ENCODE peak calls at places on chromosome 12, in seven cellular contexts. One of them, this sample, is unnamed.

GRCh38 chr12:116933101-116933500 is 22.4 kb downstream of the FBXW8 start:
- DNase-seq in astrocyte of the spinal cord: no peak
- DNase-seq in ELF-1: no peak
- DNase-seq in activated naive CD4-positive, alpha-beta T cell: no peak
- DNase-seq in ELR: no peak
- DNase-seq in cerebellar cortex: peak
- DNase-seq in T-helper 1 cell: no peak
- DNase-seq in this sample: peak

GRCh38 chr12:24625103-24625502 is 323.8 kb downstream of the BCAT1 start:
- DNase-seq in astrocyte of the spinal cord: no peak
- DNase-seq in ELF-1: peak
- DNase-seq in activated naive CD4-positive, alpha-beta T cell: no peak
- DNase-seq in ELR: no peak
- DNase-seq in cerebellar cortex: no peak
- DNase-seq in T-helper 1 cell: no peak
- DNase-seq in this sample: no peak

GRCh38 chr12:56158926-56159461 is 835 bp downstream of the MYL6 start:
- DNase-seq in astrocyte of the spinal cord: peak
- DNase-seq in ELF-1: peak
- DNase-seq in activated naive CD4-positive, alpha-beta T cell: no peak
- DNase-seq in ELR: peak
- DNase-seq in cerebellar cortex: peak
- DNase-seq in T-helper 1 cell: no peak
- DNase-seq in this sample: peak

GRCh38 chr12:45989277-45989856 is 1.0 kb downstream of the SCAF11 start:
- DNase-seq in astrocyte of the spinal cord: no peak
- DNase-seq in ELF-1: no peak
- DNase-seq in activated naive CD4-positive, alpha-beta T cell: no peak
- DNase-seq in ELR: peak
- DNase-seq in cerebellar cortex: peak
- DNase-seq in T-helper 1 cell: no peak
- DNase-seq in this sample: peak

GRCh38 chr12:15982471-15982870 is 71.3 kb downstream of the DERA start:
- DNase-seq in astrocyte of the spinal cord: peak
- DNase-seq in ELF-1: no peak
- DNase-seq in activated naive CD4-positive, alpha-beta T cell: no peak
- DNase-seq in ELR: peak
- DNase-seq in cerebellar cortex: peak
- DNase-seq in T-helper 1 cell: no peak
- DNase-seq in this sample: peak

GRCh38 chr12:76611533-76611932 is 52.0 kb upstream of the OSBPL8 start:
- DNase-seq in astrocyte of the spinal cord: peak
- DNase-seq in ELF-1: no peak
- DNase-seq in activated naive CD4-positive, alpha-beta T cell: no peak
- DNase-seq in ELR: peak
- DNase-seq in cerebellar cortex: no peak
- DNase-seq in T-helper 1 cell: no peak
- DNase-seq in this sample: no peak

GRCh38 chr12:19639781-19640180 is 200.5 kb downstream of the AEBP2 start:
- DNase-seq in astrocyte of the spinal cord: no peak
- DNase-seq in ELF-1: no peak
- DNase-seq in activated naive CD4-positive, alpha-beta T cell: no peak
- DNase-seq in ELR: no peak
- DNase-seq in cerebellar cortex: peak
- DNase-seq in T-helper 1 cell: no peak
- DNase-seq in this sample: peak

GRCh38 chr12:76879710-76880025 is 849 bp upstream of the CSRP2 start:
- DNase-seq in astrocyte of the spinal cord: no peak
- DNase-seq in ELF-1: no peak
- DNase-seq in activated naive CD4-positive, alpha-beta T cell: no peak
- DNase-seq in ELR: no peak
- DNase-seq in cerebellar cortex: no peak
- DNase-seq in T-helper 1 cell: no peak
- DNase-seq in this sample: no peak

GRCh38 chr12:125734137-125734536 is 668.9 kb downstream of the AACS start:
- DNase-seq in astrocyte of the spinal cord: no peak
- DNase-seq in ELF-1: no peak
- DNase-seq in activated naive CD4-positive, alpha-beta T cell: no peak
- DNase-seq in ELR: no peak
- DNase-seq in cerebellar cortex: no peak
- DNase-seq in T-helper 1 cell: no peak
- DNase-seq in this sample: no peak

GRCh38 chr12:2129076-2129475 is 76.3 kb downstream of the CACNA1C start:
- DNase-seq in astrocyte of the spinal cord: peak
- DNase-seq in ELF-1: no peak
- DNase-seq in activated naive CD4-positive, alpha-beta T cell: no peak
- DNase-seq in ELR: peak
- DNase-seq in cerebellar cortex: no peak
- DNase-seq in T-helper 1 cell: no peak
- DNase-seq in this sample: no peak

GRCh38 chr12:60173213-60174170 is 577.7 kb downstream of the SLC16A7 start:
- DNase-seq in astrocyte of the spinal cord: no peak
- DNase-seq in ELF-1: no peak
- DNase-seq in activated naive CD4-positive, alpha-beta T cell: no peak
- DNase-seq in ELR: no peak
- DNase-seq in cerebellar cortex: no peak
- DNase-seq in T-helper 1 cell: no peak
- DNase-seq in this sample: no peak

GRCh38 chr12:11763760-11764520 is 114.5 kb downstream of the ETV6 start:
- DNase-seq in astrocyte of the spinal cord: peak
- DNase-seq in ELF-1: no peak
- DNase-seq in activated naive CD4-positive, alpha-beta T cell: no peak
- DNase-seq in ELR: peak
- DNase-seq in cerebellar cortex: no peak
- DNase-seq in T-helper 1 cell: no peak
- DNase-seq in this sample: no peak

GRCh38 chr12:37720846-37721245 is 595.7 kb upstream of the ALG10B start:
- DNase-seq in astrocyte of the spinal cord: no peak
- DNase-seq in ELF-1: no peak
- DNase-seq in activated naive CD4-positive, alpha-beta T cell: no peak
- DNase-seq in ELR: no peak
- DNase-seq in cerebellar cortex: no peak
- DNase-seq in T-helper 1 cell: no peak
- DNase-seq in this sample: no peak

GRCh38 chr12:31712877-31713276 is 15.9 kb downstream of the AMN1 start:
- DNase-seq in astrocyte of the spinal cord: no peak
- DNase-seq in ELF-1: no peak
- DNase-seq in activated naive CD4-positive, alpha-beta T cell: no peak
- DNase-seq in ELR: no peak
- DNase-seq in cerebellar cortex: no peak
- DNase-seq in T-helper 1 cell: no peak
- DNase-seq in this sample: no peak

GRCh38 chr12:2853626-2854025 is 3.2 kb downstream of the TEX52 start:
- DNase-seq in astrocyte of the spinal cord: peak
- DNase-seq in ELF-1: peak
- DNase-seq in activated naive CD4-positive, alpha-beta T cell: peak
- DNase-seq in ELR: peak
- DNase-seq in cerebellar cortex: peak
- DNase-seq in T-helper 1 cell: peak
- DNase-seq in this sample: peak

GRCh38 chr12:16674885-16675284 is 68.9 kb upstream of the LMO3 start:
- DNase-seq in astrocyte of the spinal cord: no peak
- DNase-seq in ELF-1: no peak
- DNase-seq in activated naive CD4-positive, alpha-beta T cell: no peak
- DNase-seq in ELR: no peak
- DNase-seq in cerebellar cortex: no peak
- DNase-seq in T-helper 1 cell: no peak
- DNase-seq in this sample: no peak

GRCh38 chr12:126093911-126094310 is 1028.7 kb downstream of the AACS start:
- DNase-seq in astrocyte of the spinal cord: peak
- DNase-seq in ELF-1: peak
- DNase-seq in activated naive CD4-positive, alpha-beta T cell: no peak
- DNase-seq in ELR: peak
- DNase-seq in cerebellar cortex: no peak
- DNase-seq in T-helper 1 cell: no peak
- DNase-seq in this sample: no peak

GRCh38 chr12:64806593-64806992 is 17.9 kb upstream of the TBC1D30 start:
- DNase-seq in astrocyte of the spinal cord: peak
- DNase-seq in ELF-1: no peak
- DNase-seq in activated naive CD4-positive, alpha-beta T cell: no peak
- DNase-seq in ELR: peak
- DNase-seq in cerebellar cortex: no peak
- DNase-seq in T-helper 1 cell: no peak
- DNase-seq in this sample: no peak

GRCh38 chr12:104172564-104172935 is 34.5 kb upstream of the NFYB start:
- DNase-seq in astrocyte of the spinal cord: no peak
- DNase-seq in ELF-1: no peak
- DNase-seq in activated naive CD4-positive, alpha-beta T cell: no peak
- DNase-seq in ELR: no peak
- DNase-seq in cerebellar cortex: no peak
- DNase-seq in T-helper 1 cell: no peak
- DNase-seq in this sample: no peak

GRCh38 chr12:101738920-101739665 is at the start of gene SYCP3:
- DNase-seq in astrocyte of the spinal cord: no peak
- DNase-seq in ELF-1: no peak
- DNase-seq in activated naive CD4-positive, alpha-beta T cell: no peak
- DNase-seq in ELR: no peak
- DNase-seq in cerebellar cortex: no peak
- DNase-seq in T-helper 1 cell: no peak
- DNase-seq in this sample: no peak

GRCh38 chr12:45273717-45274271 is 57.9 kb downstream of the ANO6 start:
- DNase-seq in astrocyte of the spinal cord: peak
- DNase-seq in ELF-1: peak
- DNase-seq in activated naive CD4-positive, alpha-beta T cell: no peak
- DNase-seq in ELR: peak
- DNase-seq in cerebellar cortex: no peak
- DNase-seq in T-helper 1 cell: no peak
- DNase-seq in this sample: no peak

GRCh38 chr12:82758743-82759142 is 72.0 kb downstream of the TMTC2 start:
- DNase-seq in astrocyte of the spinal cord: no peak
- DNase-seq in ELF-1: no peak
- DNase-seq in activated naive CD4-positive, alpha-beta T cell: no peak
- DNase-seq in ELR: no peak
- DNase-seq in cerebellar cortex: peak
- DNase-seq in T-helper 1 cell: no peak
- DNase-seq in this sample: peak

GRCh38 chr12:29673346-29673745 is 110.4 kb downstream of the TMTC1 start:
- DNase-seq in astrocyte of the spinal cord: peak
- DNase-seq in ELF-1: no peak
- DNase-seq in activated naive CD4-positive, alpha-beta T cell: no peak
- DNase-seq in ELR: no peak
- DNase-seq in cerebellar cortex: no peak
- DNase-seq in T-helper 1 cell: no peak
- DNase-seq in this sample: no peak

GRCh38 chr12:98595152-98595988 is 1.9 kb downstream of the SLC25A3 start:
- DNase-seq in astrocyte of the spinal cord: peak
- DNase-seq in ELF-1: no peak
- DNase-seq in activated naive CD4-positive, alpha-beta T cell: no peak
- DNase-seq in ELR: peak
- DNase-seq in cerebellar cortex: no peak
- DNase-seq in T-helper 1 cell: no peak
- DNase-seq in this sample: no peak

GRCh38 chr12:81588609-81589008 is 170.5 kb downstream of the PPFIA2 start:
- DNase-seq in astrocyte of the spinal cord: no peak
- DNase-seq in ELF-1: no peak
- DNase-seq in activated naive CD4-positive, alpha-beta T cell: no peak
- DNase-seq in ELR: no peak
- DNase-seq in cerebellar cortex: no peak
- DNase-seq in T-helper 1 cell: no peak
- DNase-seq in this sample: no peak

GRCh38 chr12:32907898-32908476 is 11.4 kb upstream of the PKP2 start:
- DNase-seq in astrocyte of the spinal cord: no peak
- DNase-seq in ELF-1: no peak
- DNase-seq in activated naive CD4-positive, alpha-beta T cell: no peak
- DNase-seq in ELR: no peak
- DNase-seq in cerebellar cortex: no peak
- DNase-seq in T-helper 1 cell: no peak
- DNase-seq in this sample: no peak

GRCh38 chr12:97229036-97229435 is 233.6 kb upstream of the RMST start:
- DNase-seq in astrocyte of the spinal cord: no peak
- DNase-seq in ELF-1: no peak
- DNase-seq in activated naive CD4-positive, alpha-beta T cell: no peak
- DNase-seq in ELR: no peak
- DNase-seq in cerebellar cortex: no peak
- DNase-seq in T-helper 1 cell: no peak
- DNase-seq in this sample: no peak

GRCh38 chr12:64824500-64825142 is at the start of gene TBC1D30:
- DNase-seq in astrocyte of the spinal cord: peak
- DNase-seq in ELF-1: peak
- DNase-seq in activated naive CD4-positive, alpha-beta T cell: peak
- DNase-seq in ELR: peak
- DNase-seq in cerebellar cortex: peak
- DNase-seq in T-helper 1 cell: no peak
- DNase-seq in this sample: peak

This sample was measured in G401.